ENCODE peak calls at places on chromosomes 2 and 18, in five cellular contexts. M, G, Y, L and B are unnamed samples. For H3K4me1 and H3K36me3, the result is how much of the 10 kb centered on the place peaks cover.

GRCh38 chr2:30776831-30777652 is 30.2 kb downstream of the CAPN13 start:
- DNase-seq in M (no peak), L (no peak), G (peak), Y (no peak), B (no peak)

GRCh38 chr2:11155326-11156059 is at the start of gene SLC66A3:
- DNase-seq in G (no peak), M (peak), Y (no peak), L (peak), B (no peak)

GRCh38 chr2:114742245-114742644 is 299.8 kb downstream of the DPP10 start:
- DNase-seq in L (no peak), G (no peak), Y (no peak), M (no peak), B (no peak)

GRCh38 chr2:212894026-212894425 is 257.4 kb downstream of the IKZF2 start:
- DNase-seq in L (no peak), M (no peak), G (no peak), Y (no peak), B (no peak)

GRCh38 chr2:118224144-118224887 is 136.0 kb downstream of the INSIG2 start:
- DNase-seq in M (no peak), G (peak), L (peak), Y (no peak), B (no peak)

GRCh38 chr2:113068706-113069485 is 1.1 kb downstream of the IL1F10 start:
- DNase-seq in M (no peak), G (no peak), L (no peak), Y (no peak), B (no peak)

GRCh38 chr2:47189635-47190034 is 34.5 kb upstream of the STPG4 start:
- DNase-seq in Y (no peak), M (no peak), L (peak), G (peak), B (no peak)

GRCh38 chr18:75160315-75160714 is 48.6 kb downstream of the PTGR3 start:
- DNase-seq in G (no peak), L (peak), Y (no peak), M (no peak), B (no peak)

GRCh38 chr2:239727182-239727775 is 297.9 kb downstream of the NDUFA10 start:
- DNase-seq in G (no peak), M (peak), Y (no peak), L (no peak), B (peak)

GRCh38 chr2:132804045-132804444 is 134.0 kb upstream of the LYPD1 start:
- DNase-seq in L (peak), M (no peak), Y (no peak), G (no peak), B (no peak)

GRCh38 chr2:221486106-221486505 is 86.0 kb downstream of the EPHA4 start:
- DNase-seq in Y (no peak), G (no peak), L (no peak), M (no peak), B (no peak)

GRCh38 chr2:122411231-122411630 is 655.8 kb downstream of the TSN start:
- DNase-seq in M (no peak), L (no peak), G (no peak), Y (no peak), B (no peak)

GRCh38 chr2:232261776-232262175 is 116.8 kb upstream of the ALPP start:
- DNase-seq in M (no peak), Y (no peak), G (no peak), L (no peak), B (no peak)

GRCh38 chr2:241637233-241638062 is at the start of gene ATG4B:
- DNase-seq in L (peak), Y (peak), G (peak), M (peak), B (no peak)

GRCh38 chr18:3248670-3249359 is 1.2 kb downstream of the MYL12A start:
- DNase-seq in M (no peak), G (peak), Y (peak), L (peak), B (no peak)

GRCh38 chr2:78992807-78993517 is 32.5 kb upstream of the REG3G start:
- DNase-seq in Y (no peak), G (peak), M (no peak), L (no peak), B (no peak)

GRCh38 chr2:218745559-218746469 is 35.2 kb downstream of the TTLL4 start:
- DNase-seq in Y (no peak), L (peak), M (no peak), G (no peak), B (no peak)

GRCh38 chr18:51400721-51401120 is 203.2 kb upstream of the MEX3C start:
- DNase-seq in G (no peak), L (peak), M (no peak), Y (no peak), B (no peak)

GRCh38 chr2:161995553-161996016 is 78.4 kb downstream of the DPP4 start:
- DNase-seq in L (no peak), Y (no peak), G (no peak), M (no peak), B (no peak)

GRCh38 chr2:23615216-23616020 is 230.4 kb downstream of the KLHL29 start:
- DNase-seq in Y (no peak), L (no peak), M (peak), G (no peak), B (no peak)

GRCh38 chr2:70672990-70673647 is 94.9 kb downstream of the ADD2 start:
- DNase-seq in L (no peak), G (no peak), M (no peak), Y (no peak), B (no peak)

GRCh38 chr2:235126771-235127170 is 175.0 kb downstream of the SH3BP4 start:
- DNase-seq in G (no peak), L (no peak), M (no peak), Y (no peak), B (no peak)

GRCh38 chr18:3723554-3723953 is 273.6 kb downstream of the TGIF1 start:
- DNase-seq in Y (no peak), L (no peak), G (no peak), M (no peak), B (no peak)

GRCh38 chr2:176098366-176099158 is 1.0 kb upstream of the HOXD12 start:
- DNase-seq in M (no peak), G (peak), Y (no peak), L (no peak), B (no peak)

GRCh38 chr2:179558010-179558911 is 293.6 kb upstream of the SESTD1 start:
- DNase-seq in G (no peak), L (no peak), M (no peak), Y (no peak), B (no peak)

GRCh38 chr2:148989882-148990493 is 48.5 kb upstream of the LYPD6B start:
- DNase-seq in G (peak), L (peak), M (peak), Y (peak), B (no peak)

GRCh38 chr18:6940451-6940970 is 177.1 kb downstream of the LAMA1 start:
- DNase-seq in G (no peak), Y (no peak), M (no peak), L (no peak), B (no peak)

GRCh38 chr2:203759692-203760365 is 53.4 kb downstream of the CD28 start:
- DNase-seq in G (peak), Y (no peak), L (peak), M (no peak), B (no peak)

GRCh38 chr2:207991944-207992343 is 33.4 kb downstream of the PLEKHM3 start:
- DNase-seq in M (no peak), G (no peak), Y (no peak), L (no peak), B (no peak)

GRCh38 chr2:207984765-207985480 is 40.4 kb downstream of the PLEKHM3 start:
- DNase-seq in M (no peak), L (no peak), Y (no peak), G (no peak), B (no peak)

GRCh38 chr2:207990784-207991183 is 34.5 kb downstream of the PLEKHM3 start:
- DNase-seq in Y (no peak), L (no peak), G (no peak), M (no peak), B (no peak)

GRCh38 chr2:207983654-207984053 is 41.7 kb downstream of the PLEKHM3 start:
- DNase-seq in Y (no peak), M (no peak), L (no peak), G (no peak), B (no peak)

DNA sequence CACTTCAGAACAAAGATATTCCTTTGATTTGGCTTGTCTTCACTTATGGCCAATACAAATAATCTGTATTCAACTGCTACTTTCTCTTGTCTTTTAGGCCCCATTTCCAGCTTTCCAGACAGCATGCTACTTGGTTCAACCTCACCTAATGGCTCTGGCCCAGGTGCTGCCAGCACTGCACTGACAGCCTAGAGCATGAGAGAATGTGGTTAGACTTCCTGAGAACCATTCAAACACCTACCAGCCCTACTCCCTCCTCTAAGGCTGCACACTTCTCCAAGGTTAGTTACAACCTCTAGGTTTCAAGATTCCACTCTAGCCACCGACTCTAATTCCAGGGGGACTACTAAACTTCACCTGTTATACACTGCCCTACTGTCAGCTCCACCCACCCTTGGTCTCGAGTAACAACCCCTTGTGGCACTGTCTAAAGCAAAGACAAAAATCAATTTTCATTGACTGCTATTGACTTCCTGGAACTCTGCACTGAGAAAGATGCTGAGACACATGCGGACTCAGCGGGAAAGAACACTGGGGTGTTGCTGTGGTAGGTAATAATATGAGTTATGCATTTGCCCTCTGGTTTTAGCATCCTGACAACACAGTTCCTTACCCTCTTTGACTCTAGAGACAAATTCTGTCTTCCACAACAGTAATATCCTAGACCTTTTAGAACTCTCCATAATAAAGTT is 38.2 kb downstream of the PLEKHM3 start:
- DNase-seq in M (no peak), G (no peak), L (no peak), Y (no peak), B (no peak)
- H3K4me1 ChIP-seq in M (under half), G (under half), L (under half), Y (under half), B (under half)

DNA sequence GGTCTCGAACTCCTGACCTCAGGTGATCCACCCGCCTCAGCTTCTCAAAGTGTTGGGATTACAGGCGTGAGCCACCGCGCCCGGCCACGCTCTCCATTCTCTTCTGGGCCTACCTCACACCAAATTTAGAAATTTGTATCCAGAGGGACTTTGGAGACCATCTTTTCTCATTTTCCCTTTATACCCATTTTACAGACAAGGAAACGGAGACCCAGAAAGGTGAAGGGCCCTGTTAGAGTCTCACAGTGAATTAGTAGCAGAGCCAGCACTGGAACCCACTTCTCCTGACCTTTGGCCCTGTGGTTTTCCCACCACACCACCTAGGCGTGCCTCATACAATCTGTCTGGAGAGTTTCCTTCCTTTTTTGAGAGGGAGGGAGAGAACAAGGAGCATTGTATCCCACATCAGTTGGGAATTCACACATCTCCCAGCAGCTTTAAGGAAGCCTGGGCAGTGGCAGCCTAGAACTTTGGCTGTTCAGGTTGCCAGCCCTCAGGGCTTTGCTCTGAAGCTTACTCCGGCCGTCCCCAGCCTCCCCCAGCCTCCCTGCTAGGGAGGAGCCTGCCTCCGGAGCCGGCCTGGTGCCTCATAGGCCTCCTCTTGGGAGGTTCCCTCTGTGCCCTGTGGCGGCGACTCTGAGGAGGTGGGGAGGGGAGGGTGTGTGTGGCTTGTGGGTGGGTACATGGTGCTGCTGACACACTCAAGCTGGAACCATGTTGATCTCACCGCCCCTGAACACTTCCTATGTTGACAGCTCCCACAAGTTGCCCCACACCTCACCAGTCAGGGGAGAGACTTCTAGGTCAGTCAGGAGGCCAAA is 13.8 kb downstream of the FOSL2 start:
- DNase-seq in G (peak), L (peak), M (no peak), Y (no peak), B (no peak)
- H3K36me3 ChIP-seq in G (half or more), L (under half), M (half or more), Y (half or more), B (half or more)

GRCh38 chr2:88235987-88236386 is 65.8 kb downstream of the THNSL2 start:
- DNase-seq in M (no peak), L (no peak), G (no peak), Y (no peak), B (no peak)
- H3K4me1 ChIP-seq in M (under half), L (under half), G (under half), Y (under half), B (under half)

GRCh38 chr2:86778957-86779356 is 11.8 kb downstream of the CD8A start:
- DNase-seq in Y (no peak), M (no peak), G (no peak), L (no peak), B (no peak)

GRCh38 chr2:86776532-86776931 is 14.2 kb downstream of the CD8A start:
- DNase-seq in M (no peak), L (no peak), G (no peak), Y (no peak), B (no peak)

GRCh38 chr2:86774862-86775261 is 15.9 kb downstream of the CD8A start:
- DNase-seq in M (no peak), G (no peak), L (no peak), Y (no peak), B (no peak)

GRCh38 chr2:86772626-86773025 is 18.1 kb downstream of the CD8A start:
- DNase-seq in G (no peak), M (no peak), L (no peak), Y (no peak), B (no peak)

GRCh38 chr2:86775323-86775722 is 15.4 kb downstream of the CD8A start:
- DNase-seq in M (no peak), G (no peak), Y (no peak), L (no peak), B (no peak)
- H3K36me3 ChIP-seq in M (under half), G (under half), Y (under half), L (under half), B (under half)

DNA sequence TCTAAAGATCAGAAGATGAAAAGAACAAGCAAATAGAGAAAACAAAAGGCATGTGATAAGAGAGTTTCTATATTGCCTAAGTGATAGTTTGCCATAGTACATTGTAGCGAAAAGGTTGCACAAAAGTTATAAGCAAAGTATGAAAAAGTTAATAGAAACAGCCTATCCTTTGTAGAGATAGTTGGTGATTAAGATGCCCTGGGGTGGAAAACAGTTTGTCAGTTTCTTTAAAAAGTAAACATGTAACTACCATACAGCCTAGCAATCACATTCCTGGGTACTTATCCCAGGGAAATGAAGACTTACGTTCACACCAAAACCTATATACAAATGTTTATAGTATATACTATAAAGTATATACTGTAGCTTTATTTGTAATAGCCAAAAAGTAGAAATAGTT is 16.9 kb upstream of the DAPL1 start:
- DNase-seq in Y (no peak), L (no peak), M (no peak), G (no peak), B (no peak)
- H3K4me1 ChIP-seq in Y (under half), L (under half), M (under half), G (under half), B (under half)

DNA sequence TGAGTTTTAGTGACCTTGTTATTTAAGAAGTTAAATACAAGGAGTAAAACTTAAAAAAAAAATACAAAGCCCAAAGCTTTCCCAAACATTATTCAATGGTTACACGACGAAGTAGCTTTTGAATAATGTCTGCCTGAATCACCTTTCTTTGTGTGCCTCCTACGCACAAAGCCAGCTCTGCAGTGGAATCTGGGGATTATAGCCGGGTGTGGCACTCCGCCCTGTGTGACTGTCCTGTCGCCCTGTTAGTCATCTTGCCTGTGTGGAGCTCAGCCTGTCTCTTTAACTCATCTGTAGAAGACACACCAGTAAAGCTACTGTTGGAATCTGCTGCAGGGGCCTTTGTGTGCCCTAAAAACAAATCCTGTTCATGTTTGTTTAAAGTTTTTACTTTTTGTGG is 79.4 kb upstream of the TCF7L1 start:
- DNase-seq in L (no peak), G (peak), Y (peak), M (no peak), B (no peak)
- H3K36me3 ChIP-seq in L (under half), G (under half), Y (under half), M (under half), B (half or more)

DNA sequence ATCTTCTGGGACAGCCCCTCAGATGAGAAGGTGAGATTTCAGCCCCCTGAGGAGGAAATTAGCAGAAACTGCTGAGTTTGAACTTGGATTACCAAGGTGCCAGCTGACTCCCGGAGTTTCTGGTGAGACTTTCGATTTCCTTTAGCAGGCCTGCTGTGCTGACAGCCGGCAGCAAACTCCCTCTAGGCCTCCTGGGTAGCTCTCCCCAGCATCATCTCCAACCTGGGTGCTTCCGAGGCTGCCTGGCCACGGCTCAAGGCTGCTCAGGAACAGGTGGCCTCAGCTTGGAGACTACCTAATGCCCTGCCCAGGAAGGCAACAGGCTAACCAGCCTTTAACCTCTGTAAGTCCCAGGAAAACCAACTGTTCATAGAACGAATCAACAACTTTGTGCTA is 16.4 kb downstream of the SDC1 start:
- DNase-seq in Y (no peak), M (no peak), L (no peak), G (no peak), B (no peak)
- H3K4me1 ChIP-seq in Y (under half), M (under half), L (under half), G (under half), B (half or more)

GRCh38 chr2:69099541-69099940 is 86.6 kb downstream of the ANTXR1 start:
- DNase-seq in G (no peak), M (no peak), Y (no peak), L (no peak), B (no peak)

GRCh38 chr2:69102234-69102633 is 89.3 kb downstream of the ANTXR1 start:
- DNase-seq in M (no peak), G (no peak), L (no peak), Y (no peak), B (no peak)

GRCh38 chr2:69097908-69098655 is 85.1 kb downstream of the ANTXR1 start:
- DNase-seq in L (peak), M (no peak), G (no peak), Y (no peak), B (no peak)

GRCh38 chr2:69097148-69097610 is 84.2 kb downstream of the ANTXR1 start:
- DNase-seq in Y (no peak), L (peak), G (no peak), M (no peak), B (no peak)

DNA sequence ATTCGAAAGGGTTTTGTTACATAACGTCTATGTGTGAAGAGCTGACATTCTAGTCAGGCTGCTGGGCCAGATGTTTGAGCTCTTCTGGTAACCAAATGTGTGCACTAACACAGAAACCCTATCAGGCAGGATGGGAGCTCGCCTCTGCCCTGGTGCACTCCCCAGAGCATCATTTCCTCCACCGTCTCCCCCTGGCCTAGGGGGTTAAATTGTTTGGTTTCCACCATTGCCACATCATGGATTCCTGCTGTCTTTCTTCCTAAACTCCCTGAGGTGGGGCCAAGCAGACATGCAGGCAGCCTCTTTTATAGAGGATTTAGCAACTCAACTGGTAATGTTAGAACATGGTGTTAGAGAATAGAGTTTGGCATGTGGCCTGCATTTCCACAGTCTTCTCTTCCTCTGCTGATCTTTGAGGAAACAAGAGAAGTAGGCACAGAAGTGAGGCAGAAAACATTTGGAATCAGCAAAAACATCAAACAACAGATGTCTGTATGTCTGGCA is 87.3 kb downstream of the ANTXR1 start:
- DNase-seq in M (no peak), Y (peak), L (peak), G (no peak), B (no peak)
- H3K36me3 ChIP-seq in M (under half), Y (under half), L (under half), G (under half), B (under half)